ENCODE peak calls at places on chromosomes 16 and 17, in nine cellular contexts. One of them, this sample, is unnamed.

GRCh38 chr16:85970016-85970711 is 71.2 kb downstream of the IRF8 start:
- DNase-seq in NCI-H1105: no peak
- DNase-seq in choroid plexus epithelial cell: no peak
- DNase-seq in epithelial cell of esophagus: no peak
- DNase-seq in hypothalamus: no peak
- DNase-seq in hepatic stellate cell: no peak
- DNase-seq in HL-60: no peak
- DNase-seq in left lobe of liver: no peak
- DNase-seq in stimulated activated CD4-positive, alpha-beta T cell treated with anti-CD3 and anti-CD28 coated beads, Interleukin-2, amount 100 ng/mL, for 24 hours: no peak
- DNase-seq in this sample: no peak

GRCh38 chr16:79988089-79988488 is 387.6 kb upstream of the MAF start:
- DNase-seq in HL-60: no peak
- DNase-seq in NCI-H1105: no peak
- DNase-seq in epithelial cell of esophagus: no peak
- DNase-seq in choroid plexus epithelial cell: no peak
- DNase-seq in hepatic stellate cell: no peak
- DNase-seq in hypothalamus: no peak
- DNase-seq in stimulated activated CD4-positive, alpha-beta T cell treated with anti-CD3 and anti-CD28 coated beads, Interleukin-2, amount 100 ng/mL, for 24 hours: no peak
- DNase-seq in left lobe of liver: no peak
- DNase-seq in this sample: no peak

GRCh38 chr17:28042721-28043291 is 329 bp downstream of the NLK start:
- DNase-seq in hepatic stellate cell: no peak
- DNase-seq in left lobe of liver: no peak
- DNase-seq in stimulated activated CD4-positive, alpha-beta T cell treated with anti-CD3 and anti-CD28 coated beads, Interleukin-2, amount 100 ng/mL, for 24 hours: no peak
- DNase-seq in epithelial cell of esophagus: no peak
- DNase-seq in choroid plexus epithelial cell: no peak
- DNase-seq in HL-60: no peak
- DNase-seq in hypothalamus: no peak
- DNase-seq in NCI-H1105: no peak
- DNase-seq in this sample: no peak

GRCh38 chr16:11128211-11129123 is 127.5 kb downstream of the SOCS1 start:
- DNase-seq in stimulated activated CD4-positive, alpha-beta T cell treated with anti-CD3 and anti-CD28 coated beads, Interleukin-2, amount 100 ng/mL, for 24 hours: no peak
- DNase-seq in epithelial cell of esophagus: peak
- DNase-seq in NCI-H1105: no peak
- DNase-seq in hepatic stellate cell: peak
- DNase-seq in HL-60: peak
- DNase-seq in hypothalamus: no peak
- DNase-seq in left lobe of liver: peak
- DNase-seq in choroid plexus epithelial cell: peak
- DNase-seq in this sample: no peak

GRCh38 chr17:78174332-78174869 is 6.0 kb downstream of the SYNGR2 start:
- DNase-seq in stimulated activated CD4-positive, alpha-beta T cell treated with anti-CD3 and anti-CD28 coated beads, Interleukin-2, amount 100 ng/mL, for 24 hours: no peak
- DNase-seq in hypothalamus: peak
- DNase-seq in choroid plexus epithelial cell: no peak
- DNase-seq in epithelial cell of esophagus: peak
- DNase-seq in HL-60: no peak
- DNase-seq in left lobe of liver: peak
- DNase-seq in hepatic stellate cell: no peak
- DNase-seq in NCI-H1105: no peak
- DNase-seq in this sample: peak

GRCh38 chr17:71302721-71303549 is 817.9 kb upstream of the SOX9 start:
- DNase-seq in NCI-H1105: no peak
- DNase-seq in left lobe of liver: no peak
- DNase-seq in hepatic stellate cell: no peak
- DNase-seq in hypothalamus: no peak
- DNase-seq in choroid plexus epithelial cell: peak
- DNase-seq in stimulated activated CD4-positive, alpha-beta T cell treated with anti-CD3 and anti-CD28 coated beads, Interleukin-2, amount 100 ng/mL, for 24 hours: no peak
- DNase-seq in epithelial cell of esophagus: peak
- DNase-seq in HL-60: no peak
- DNase-seq in this sample: peak

GRCh38 chr16:58331024-58331707 is 36.3 kb upstream of the PRSS54 start:
- DNase-seq in hepatic stellate cell: no peak
- DNase-seq in choroid plexus epithelial cell: peak
- DNase-seq in HL-60: no peak
- DNase-seq in stimulated activated CD4-positive, alpha-beta T cell treated with anti-CD3 and anti-CD28 coated beads, Interleukin-2, amount 100 ng/mL, for 24 hours: no peak
- DNase-seq in hypothalamus: no peak
- DNase-seq in left lobe of liver: no peak
- DNase-seq in NCI-H1105: no peak
- DNase-seq in epithelial cell of esophagus: no peak
- DNase-seq in this sample: no peak

GRCh38 chr16:83802135-83802534 is 5.6 kb upstream of the HSBP1 start:
- DNase-seq in hypothalamus: no peak
- DNase-seq in left lobe of liver: no peak
- DNase-seq in NCI-H1105: no peak
- DNase-seq in stimulated activated CD4-positive, alpha-beta T cell treated with anti-CD3 and anti-CD28 coated beads, Interleukin-2, amount 100 ng/mL, for 24 hours: no peak
- DNase-seq in hepatic stellate cell: peak
- DNase-seq in epithelial cell of esophagus: peak
- DNase-seq in HL-60: no peak
- DNase-seq in choroid plexus epithelial cell: peak
- DNase-seq in this sample: peak

GRCh38 chr16:57652695-57653471 is 15.2 kb upstream of the ADGRG3 start:
- DNase-seq in left lobe of liver: no peak
- DNase-seq in choroid plexus epithelial cell: no peak
- DNase-seq in stimulated activated CD4-positive, alpha-beta T cell treated with anti-CD3 and anti-CD28 coated beads, Interleukin-2, amount 100 ng/mL, for 24 hours: no peak
- DNase-seq in hypothalamus: no peak
- DNase-seq in NCI-H1105: no peak
- DNase-seq in HL-60: no peak
- DNase-seq in epithelial cell of esophagus: no peak
- DNase-seq in hepatic stellate cell: no peak
- DNase-seq in this sample: no peak

GRCh38 chr16:87757841-87758426 is 7.9 kb downstream of the KLHDC4 start:
- DNase-seq in stimulated activated CD4-positive, alpha-beta T cell treated with anti-CD3 and anti-CD28 coated beads, Interleukin-2, amount 100 ng/mL, for 24 hours: no peak
- DNase-seq in epithelial cell of esophagus: peak
- DNase-seq in hepatic stellate cell: peak
- DNase-seq in HL-60: no peak
- DNase-seq in hypothalamus: no peak
- DNase-seq in left lobe of liver: no peak
- DNase-seq in NCI-H1105: no peak
- DNase-seq in choroid plexus epithelial cell: no peak
- DNase-seq in this sample: peak

GRCh38 chr17:50787106-50787505 is 19.8 kb upstream of the ANKRD40CL start:
- DNase-seq in choroid plexus epithelial cell: no peak
- DNase-seq in left lobe of liver: no peak
- DNase-seq in stimulated activated CD4-positive, alpha-beta T cell treated with anti-CD3 and anti-CD28 coated beads, Interleukin-2, amount 100 ng/mL, for 24 hours: no peak
- DNase-seq in NCI-H1105: no peak
- DNase-seq in hepatic stellate cell: no peak
- DNase-seq in hypothalamus: no peak
- DNase-seq in HL-60: no peak
- DNase-seq in epithelial cell of esophagus: peak
- DNase-seq in this sample: no peak

GRCh38 chr16:19366384-19366783 is 51.3 kb upstream of the TMC5 start:
- DNase-seq in epithelial cell of esophagus: no peak
- DNase-seq in NCI-H1105: no peak
- DNase-seq in HL-60: no peak
- DNase-seq in hepatic stellate cell: no peak
- DNase-seq in left lobe of liver: no peak
- DNase-seq in choroid plexus epithelial cell: no peak
- DNase-seq in hypothalamus: no peak
- DNase-seq in stimulated activated CD4-positive, alpha-beta T cell treated with anti-CD3 and anti-CD28 coated beads, Interleukin-2, amount 100 ng/mL, for 24 hours: no peak
- DNase-seq in this sample: no peak

GRCh38 chr17:33667052-33667509 is 374.0 kb upstream of the ASIC2 start:
- DNase-seq in epithelial cell of esophagus: no peak
- DNase-seq in hepatic stellate cell: no peak
- DNase-seq in hypothalamus: no peak
- DNase-seq in HL-60: peak
- DNase-seq in choroid plexus epithelial cell: no peak
- DNase-seq in stimulated activated CD4-positive, alpha-beta T cell treated with anti-CD3 and anti-CD28 coated beads, Interleukin-2, amount 100 ng/mL, for 24 hours: peak
- DNase-seq in NCI-H1105: no peak
- DNase-seq in left lobe of liver: no peak
- DNase-seq in this sample: peak

GRCh38 chr16:24800586-24800985 is 45.2 kb upstream of the SLC5A11 start:
- DNase-seq in stimulated activated CD4-positive, alpha-beta T cell treated with anti-CD3 and anti-CD28 coated beads, Interleukin-2, amount 100 ng/mL, for 24 hours: no peak
- DNase-seq in choroid plexus epithelial cell: peak
- DNase-seq in epithelial cell of esophagus: peak
- DNase-seq in hepatic stellate cell: no peak
- DNase-seq in NCI-H1105: no peak
- DNase-seq in hypothalamus: no peak
- DNase-seq in HL-60: peak
- DNase-seq in left lobe of liver: no peak
- DNase-seq in this sample: peak

GRCh38 chr17:80858301-80859003 is 133.2 kb upstream of the CHMP6 start:
- DNase-seq in stimulated activated CD4-positive, alpha-beta T cell treated with anti-CD3 and anti-CD28 coated beads, Interleukin-2, amount 100 ng/mL, for 24 hours: no peak
- DNase-seq in epithelial cell of esophagus: no peak
- DNase-seq in choroid plexus epithelial cell: no peak
- DNase-seq in left lobe of liver: no peak
- DNase-seq in NCI-H1105: no peak
- DNase-seq in HL-60: no peak
- DNase-seq in hypothalamus: no peak
- DNase-seq in hepatic stellate cell: no peak
- DNase-seq in this sample: no peak

GRCh38 chr17:51119415-51120356 is 982 bp downstream of the SPAG9 start:
- DNase-seq in choroid plexus epithelial cell: peak
- DNase-seq in stimulated activated CD4-positive, alpha-beta T cell treated with anti-CD3 and anti-CD28 coated beads, Interleukin-2, amount 100 ng/mL, for 24 hours: peak
- DNase-seq in left lobe of liver: no peak
- DNase-seq in hypothalamus: peak
- DNase-seq in HL-60: peak
- DNase-seq in hepatic stellate cell: peak
- DNase-seq in epithelial cell of esophagus: peak
- DNase-seq in NCI-H1105: no peak
- DNase-seq in this sample: peak

GRCh38 chr17:79950711-79951110 is 85.0 kb downstream of the TBC1D16 start:
- DNase-seq in epithelial cell of esophagus: no peak
- DNase-seq in NCI-H1105: no peak
- DNase-seq in stimulated activated CD4-positive, alpha-beta T cell treated with anti-CD3 and anti-CD28 coated beads, Interleukin-2, amount 100 ng/mL, for 24 hours: no peak
- DNase-seq in choroid plexus epithelial cell: no peak
- DNase-seq in HL-60: no peak
- DNase-seq in left lobe of liver: peak
- DNase-seq in hypothalamus: peak
- DNase-seq in hepatic stellate cell: no peak
- DNase-seq in this sample: no peak

GRCh38 chr16:24717411-24717810 is 12.0 kb upstream of the TNRC6A start:
- DNase-seq in HL-60: no peak
- DNase-seq in NCI-H1105: no peak
- DNase-seq in left lobe of liver: no peak
- DNase-seq in choroid plexus epithelial cell: peak
- DNase-seq in epithelial cell of esophagus: no peak
- DNase-seq in hepatic stellate cell: no peak
- DNase-seq in stimulated activated CD4-positive, alpha-beta T cell treated with anti-CD3 and anti-CD28 coated beads, Interleukin-2, amount 100 ng/mL, for 24 hours: no peak
- DNase-seq in hypothalamus: no peak
- DNase-seq in this sample: no peak

GRCh38 chr16:84514295-84514873 is 9.9 kb upstream of the MEAK7 start:
- DNase-seq in hepatic stellate cell: no peak
- DNase-seq in hypothalamus: no peak
- DNase-seq in left lobe of liver: no peak
- DNase-seq in choroid plexus epithelial cell: no peak
- DNase-seq in HL-60: no peak
- DNase-seq in stimulated activated CD4-positive, alpha-beta T cell treated with anti-CD3 and anti-CD28 coated beads, Interleukin-2, amount 100 ng/mL, for 24 hours: no peak
- DNase-seq in epithelial cell of esophagus: no peak
- DNase-seq in NCI-H1105: no peak
- DNase-seq in this sample: no peak

GRCh38 chr16:22924492-22924891 is 110.5 kb downstream of the HS3ST2 start:
- DNase-seq in hepatic stellate cell: no peak
- DNase-seq in NCI-H1105: peak
- DNase-seq in stimulated activated CD4-positive, alpha-beta T cell treated with anti-CD3 and anti-CD28 coated beads, Interleukin-2, amount 100 ng/mL, for 24 hours: no peak
- DNase-seq in HL-60: no peak
- DNase-seq in hypothalamus: no peak
- DNase-seq in choroid plexus epithelial cell: no peak
- DNase-seq in left lobe of liver: no peak
- DNase-seq in epithelial cell of esophagus: peak
- DNase-seq in this sample: no peak

GRCh38 chr17:64778367-64779290 is 116.5 kb upstream of the SMURF2 start:
- DNase-seq in stimulated activated CD4-positive, alpha-beta T cell treated with anti-CD3 and anti-CD28 coated beads, Interleukin-2, amount 100 ng/mL, for 24 hours: no peak
- DNase-seq in HL-60: no peak
- DNase-seq in epithelial cell of esophagus: peak
- DNase-seq in hypothalamus: peak
- DNase-seq in NCI-H1105: peak
- DNase-seq in left lobe of liver: peak
- DNase-seq in choroid plexus epithelial cell: no peak
- DNase-seq in hepatic stellate cell: no peak
- DNase-seq in this sample: peak

GRCh38 chr17:62704381-62704971 is 77.0 kb downstream of the MRC2 start:
- DNase-seq in hypothalamus: peak
- DNase-seq in NCI-H1105: no peak
- DNase-seq in HL-60: no peak
- DNase-seq in stimulated activated CD4-positive, alpha-beta T cell treated with anti-CD3 and anti-CD28 coated beads, Interleukin-2, amount 100 ng/mL, for 24 hours: no peak
- DNase-seq in epithelial cell of esophagus: peak
- DNase-seq in hepatic stellate cell: no peak
- DNase-seq in left lobe of liver: no peak
- DNase-seq in choroid plexus epithelial cell: peak
- DNase-seq in this sample: peak

GRCh38 chr16:66493490-66494401 is 56.2 kb downstream of the TK2 start:
- DNase-seq in hepatic stellate cell: no peak
- DNase-seq in left lobe of liver: no peak
- DNase-seq in HL-60: no peak
- DNase-seq in hypothalamus: no peak
- DNase-seq in epithelial cell of esophagus: no peak
- DNase-seq in stimulated activated CD4-positive, alpha-beta T cell treated with anti-CD3 and anti-CD28 coated beads, Interleukin-2, amount 100 ng/mL, for 24 hours: peak
- DNase-seq in choroid plexus epithelial cell: no peak
- DNase-seq in NCI-H1105: no peak
- DNase-seq in this sample: no peak

GRCh38 chr17:77429985-77430752 is 289.4 kb downstream of the SEC14L1 start:
- DNase-seq in epithelial cell of esophagus: peak
- DNase-seq in choroid plexus epithelial cell: peak
- DNase-seq in hepatic stellate cell: peak
- DNase-seq in left lobe of liver: peak
- DNase-seq in hypothalamus: peak
- DNase-seq in NCI-H1105: no peak
- DNase-seq in stimulated activated CD4-positive, alpha-beta T cell treated with anti-CD3 and anti-CD28 coated beads, Interleukin-2, amount 100 ng/mL, for 24 hours: peak
- DNase-seq in HL-60: peak
- DNase-seq in this sample: peak

GRCh38 chr17:63881935-63882601 is at the start of gene GH2:
- DNase-seq in epithelial cell of esophagus: peak
- DNase-seq in NCI-H1105: no peak
- DNase-seq in stimulated activated CD4-positive, alpha-beta T cell treated with anti-CD3 and anti-CD28 coated beads, Interleukin-2, amount 100 ng/mL, for 24 hours: peak
- DNase-seq in hypothalamus: no peak
- DNase-seq in choroid plexus epithelial cell: peak
- DNase-seq in left lobe of liver: peak
- DNase-seq in HL-60: peak
- DNase-seq in hepatic stellate cell: peak
- DNase-seq in this sample: peak

GRCh38 chr17:71779482-71779881 is 341.3 kb upstream of the SOX9 start:
- DNase-seq in HL-60: no peak
- DNase-seq in hepatic stellate cell: no peak
- DNase-seq in hypothalamus: no peak
- DNase-seq in stimulated activated CD4-positive, alpha-beta T cell treated with anti-CD3 and anti-CD28 coated beads, Interleukin-2, amount 100 ng/mL, for 24 hours: no peak
- DNase-seq in choroid plexus epithelial cell: no peak
- DNase-seq in NCI-H1105: no peak
- DNase-seq in epithelial cell of esophagus: peak
- DNase-seq in left lobe of liver: no peak
- DNase-seq in this sample: no peak

GRCh38 chr16:1701216-1701878 is 4.6 kb upstream of the MAPK8IP3 start:
- DNase-seq in hypothalamus: no peak
- DNase-seq in stimulated activated CD4-positive, alpha-beta T cell treated with anti-CD3 and anti-CD28 coated beads, Interleukin-2, amount 100 ng/mL, for 24 hours: no peak
- DNase-seq in choroid plexus epithelial cell: no peak
- DNase-seq in NCI-H1105: no peak
- DNase-seq in hepatic stellate cell: no peak
- DNase-seq in left lobe of liver: no peak
- DNase-seq in HL-60: no peak
- DNase-seq in epithelial cell of esophagus: peak
- DNase-seq in this sample: no peak